ENCODE peak calls at places on chromosomes 11 and 22, in seven cellular contexts. H, T, K, O, V, E and M are unnamed samples.

GRCh38 chr22:36297568-36297967 is 44.6 kb downstream of the APOL1 start:
- DNase-seq in V (no peak), E (no peak), K (no peak), H (no peak), O (no peak), T (no peak), M (no peak)

GRCh38 chr22:49927483-49928184 is 9.2 kb downstream of the CRELD2 start:
- DNase-seq in T (no peak), O (no peak), H (no peak), E (no peak), K (no peak), V (no peak), M (no peak)

GRCh38 chr11:122176651-122177050 is 60.6 kb upstream of the BLID start:
- DNase-seq in V (no peak), K (no peak), O (no peak), E (no peak), T (no peak), H (no peak), M (no peak)

GRCh38 chr22:19086944-19087343 is 35.3 kb downstream of the DGCR2 start:
- DNase-seq in V (no peak), K (peak; percentile 46), H (no peak), T (peak; percentile 16), O (peak; percentile 54), E (no peak), M (peak; percentile 18)

GRCh38 chr22:47059076-47059475 is 296.6 kb downstream of the TBC1D22A start:
- DNase-seq in T (no peak), V (no peak), H (no peak), K (no peak), E (no peak), O (no peak), M (no peak)

GRCh38 chr11:134658481-134659080 is 246.5 kb upstream of the B3GAT1 start:
- DNase-seq in K (no peak), O (no peak), H (no peak), T (peak; percentile 61), V (no peak), E (no peak), M (no peak)

GRCh38 chr11:17722000-17722643 is 2.8 kb downstream of the MYOD1 start:
- DNase-seq in O (no peak), K (no peak), T (no peak), E (no peak), H (no peak), V (no peak), M (peak; percentile 25)

GRCh38 chr11:61482513-61482912 is 26.0 kb upstream of the LRRC10B start:
- DNase-seq in O (no peak), K (no peak), T (no peak), E (no peak), H (peak; percentile 28), V (no peak), M (no peak)

GRCh38 chr11:30225642-30226041 is 5.2 kb upstream of the FSHB start:
- DNase-seq in V (no peak), T (no peak), E (no peak), H (no peak), K (no peak), O (no peak), M (no peak)

GRCh38 chr22:27919222-27919942 is at the start of gene PITPNB:
- DNase-seq in K (peak; percentile 97), H (peak; percentile 94), O (peak; percentile 98), T (peak; percentile 98), E (peak; percentile 99), V (peak; percentile 83), M (peak; percentile 99)

GRCh38 chr22:27925331-27925730 is 6.3 kb upstream of the PITPNB start:
- DNase-seq in O (no peak), K (no peak), T (no peak), V (no peak), E (no peak), H (no peak), M (no peak)

GRCh38 chr22:27918351-27919221 is 470 bp downstream of the PITPNB start:
- DNase-seq in E (peak; percentile 55), H (peak; percentile 47), V (peak; percentile 8), K (peak; percentile 39), T (peak; percentile 83), O (peak; percentile 60), M (peak; percentile 52)

GRCh38 chr22:27919943-27920755 is 1.1 kb upstream of the PITPNB start:
- DNase-seq in H (peak; percentile 15), V (peak; percentile 18), O (peak; percentile 88), K (peak; percentile 77), E (no peak), T (peak; percentile 79), M (peak; percentile 66)
- TF ChIP-seq CTCF in H (no peak), V (no peak), O (peak; percentile 2), K (peak; percentile 28), E (no peak), T (no peak), M (peak; percentile 4)

GRCh38 chr22:23749747-23750373 is 1.1 kb downstream of the ZNF70 start:
- DNase-seq in O (no peak), E (no peak), V (no peak), H (no peak), K (no peak), T (no peak), M (no peak)
- H3K4me3 ChIP-seq in O (peak overlapping the region; percentile 89), E (no peak overlapping the region), V (peak overlapping the region; percentile 77), H (peak overlapping the region; percentile 97), K (peak overlapping the region; percentile 82), T (peak overlapping the region; percentile 88), M (peak overlapping the region; percentile 87)

DNA sequence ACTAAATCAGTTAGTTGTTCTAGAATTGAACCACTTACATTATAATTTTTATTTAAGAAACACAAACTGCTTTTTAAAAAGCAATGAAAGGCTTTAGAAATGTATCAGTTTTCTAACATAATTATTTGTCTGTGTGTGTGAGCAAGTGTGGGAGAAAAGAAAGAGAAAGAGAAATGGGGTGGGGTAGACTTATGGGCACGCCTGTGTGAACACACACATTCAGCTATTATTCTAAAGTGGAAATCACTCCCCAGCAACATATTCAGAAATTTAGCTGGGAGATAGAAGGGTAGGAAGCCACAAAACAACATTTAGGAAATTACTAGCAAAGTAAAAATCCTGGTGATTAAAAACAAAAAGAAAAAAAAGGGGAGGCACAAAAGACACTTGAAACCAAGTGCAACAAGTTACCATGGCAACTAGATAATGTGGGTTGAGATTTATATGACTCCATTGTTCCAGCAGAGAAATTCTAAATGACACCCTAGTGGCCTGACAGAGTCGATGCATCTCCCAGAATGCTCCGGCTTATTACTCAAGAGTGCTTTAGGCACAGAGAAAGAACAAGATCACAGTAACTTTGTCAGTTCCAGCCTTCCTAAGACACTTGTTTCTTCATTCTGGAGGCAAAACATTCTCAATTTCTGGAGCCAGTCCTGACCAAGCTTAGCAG is 444.6 kb downstream of the DLG2 start:
- DNase-seq in K (peak; percentile 3), O (no peak), T (no peak), E (no peak), H (peak; percentile 5), V (peak; percentile 51), M (peak; percentile 8)
- TF ChIP-seq CTCF in K (peak; percentile 36), O (no peak), T (no peak), E (peak; percentile 25), H (peak; percentile 47), V (peak; percentile 63), M (peak; percentile 54)

GRCh38 chr22:44311855-44312170 is 938 bp downstream of the SHISAL1 start:
- DNase-seq in O (peak; percentile 89), T (no peak), H (no peak), E (no peak), V (no peak), K (peak; percentile 80), M (peak; percentile 89)

GRCh38 chr22:44311104-44311854 is 1.5 kb downstream of the SHISAL1 start:
- DNase-seq in H (no peak), T (no peak), K (no peak), E (no peak), V (no peak), O (no peak), M (no peak)

GRCh38 chr22:44307509-44308169 is 5.1 kb downstream of the SHISAL1 start:
- DNase-seq in E (no peak), O (peak; percentile 58), T (no peak), H (no peak), V (no peak), K (no peak), M (peak; percentile 13)

GRCh38 chr22:44309647-44310046 is 3.1 kb downstream of the SHISAL1 start:
- DNase-seq in H (no peak), O (peak; percentile 74), K (no peak), V (no peak), T (no peak), E (no peak), M (no peak)

DNA sequence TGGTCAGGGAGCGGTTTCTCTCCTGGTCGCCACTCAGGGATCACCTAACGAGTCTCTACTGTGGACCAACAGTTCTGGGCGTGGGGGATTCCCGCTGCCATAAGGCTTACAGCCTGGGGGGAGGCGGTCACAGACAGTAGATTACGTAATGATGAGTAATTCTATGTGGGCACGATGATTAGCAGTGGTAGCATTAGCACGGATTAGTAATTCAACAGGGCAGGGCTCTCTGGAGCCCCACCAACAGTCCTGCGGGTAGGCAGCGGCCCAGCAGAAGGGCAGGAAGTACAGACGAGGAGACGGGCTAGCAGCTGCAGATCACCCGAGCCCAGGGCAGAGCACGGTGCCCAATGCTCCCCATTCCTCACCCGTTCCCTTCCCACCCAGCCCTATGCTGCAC is 3.6 kb downstream of the SHISAL1 start:
- DNase-seq in O (peak; percentile 94), K (peak; percentile 97), T (no peak), H (peak; percentile 64), E (peak; percentile 43), V (peak; percentile 72), M (peak; percentile 94)
- H3K4me3 ChIP-seq in O (no peak overlapping the region), K (no peak overlapping the region), T (no peak overlapping the region), H (no peak overlapping the region), E (no peak overlapping the region), V (no peak overlapping the region), M (no peak overlapping the region)

GRCh38 chr22:39562839-39563489 is 7.6 kb upstream of the CACNA1I start:
- DNase-seq in K (no peak), O (no peak), E (no peak), T (no peak), V (no peak), H (no peak), M (no peak)
- TF ChIP-seq CTCF in K (no peak), O (no peak), E (no peak), T (no peak), V (no peak), H (no peak), M (no peak)

GRCh38 chr22:39243443-39244072 is 1.2 kb downstream of the PDGFB start:
- DNase-seq in V (no peak), H (peak; percentile 49), T (no peak), O (no peak), E (no peak), K (no peak), M (no peak)
- H3K4me3 ChIP-seq in V (peak overlapping the region; percentile 50), H (peak overlapping the region; percentile 98), T (peak overlapping the region; percentile 75), O (peak overlapping the region; percentile 63), E (peak overlapping the region; percentile 38), K (peak overlapping the region; percentile 33), M (peak overlapping the region; percentile 65)